ENCODE peak calls at places on chromosomes 12 and 14, in ten cellular contexts. F is prostate gland, L is A673, G is spleen, O is body of pancreas, H is RWPE1, K is HepG2, Q is HL-60, E is gastrocnemius medialis, W is brain microvascular endothelial cell. J is an unnamed sample.

GRCh38 chr14:68840454-68840853 is 47.6 kb upstream of the ZFP36L1 start:
- DNase-seq in O (no peak), Q (no peak), W (no peak), E (no peak), H (no peak), K (no peak), L (no peak), G (no peak), F (no peak), J (no peak)

GRCh38 chr14:91250912-91251311 is 6.4 kb upstream of the GPR68 start:
- DNase-seq in L (peak), F (no peak), O (no peak), K (no peak), H (no peak), E (no peak), Q (no peak), W (no peak), G (no peak), J (no peak)

GRCh38 chr14:70655110-70655826 is 13.6 kb downstream of the TTC9 start:
- DNase-seq in L (peak), W (no peak), G (peak), E (no peak), K (no peak), F (no peak), Q (peak), O (no peak), H (no peak), J (no peak)

GRCh38 chr12:10965511-10965910 is 21.2 kb downstream of the TAS2R50 start:
- DNase-seq in Q (no peak), K (no peak), E (no peak), L (no peak), O (no peak), H (no peak), W (no peak), G (no peak), F (no peak), J (no peak)

GRCh38 chr14:79018846-79019245 is 848.7 kb downstream of the NRXN3 start:
- DNase-seq in Q (no peak), L (no peak), O (no peak), W (peak), H (peak), K (no peak), G (no peak), E (no peak), F (no peak), J (no peak)

GRCh38 chr14:90519262-90519920 is 122.6 kb downstream of the CALM1 start:
- DNase-seq in W (no peak), E (no peak), O (no peak), F (no peak), Q (no peak), H (no peak), K (no peak), L (no peak), G (peak), J (no peak)

GRCh38 chr14:64186231-64187129 is 107.7 kb downstream of the ESR2 start:
- DNase-seq in G (no peak), Q (no peak), O (peak), H (no peak), L (peak), E (no peak), F (no peak), W (no peak), K (no peak), J (no peak)

GRCh38 chr14:34081576-34082136 is 130.8 kb upstream of the EGLN3 start:
- DNase-seq in Q (no peak), L (peak), E (peak), G (no peak), F (no peak), K (peak), H (peak), W (peak), O (peak), J (no peak)

GRCh38 chr12:57127710-57128518 is at the start of gene LRP1:
- DNase-seq in O (peak), H (peak), E (peak), F (peak), K (peak), Q (no peak), L (peak), G (peak), W (peak), J (peak)

GRCh38 chr12:58346032-58346632 is 404.8 kb downstream of the ATP23 start:
- DNase-seq in F (no peak), G (no peak), L (peak), H (peak), Q (peak), E (no peak), W (peak), O (no peak), K (peak), J (no peak)

DNA sequence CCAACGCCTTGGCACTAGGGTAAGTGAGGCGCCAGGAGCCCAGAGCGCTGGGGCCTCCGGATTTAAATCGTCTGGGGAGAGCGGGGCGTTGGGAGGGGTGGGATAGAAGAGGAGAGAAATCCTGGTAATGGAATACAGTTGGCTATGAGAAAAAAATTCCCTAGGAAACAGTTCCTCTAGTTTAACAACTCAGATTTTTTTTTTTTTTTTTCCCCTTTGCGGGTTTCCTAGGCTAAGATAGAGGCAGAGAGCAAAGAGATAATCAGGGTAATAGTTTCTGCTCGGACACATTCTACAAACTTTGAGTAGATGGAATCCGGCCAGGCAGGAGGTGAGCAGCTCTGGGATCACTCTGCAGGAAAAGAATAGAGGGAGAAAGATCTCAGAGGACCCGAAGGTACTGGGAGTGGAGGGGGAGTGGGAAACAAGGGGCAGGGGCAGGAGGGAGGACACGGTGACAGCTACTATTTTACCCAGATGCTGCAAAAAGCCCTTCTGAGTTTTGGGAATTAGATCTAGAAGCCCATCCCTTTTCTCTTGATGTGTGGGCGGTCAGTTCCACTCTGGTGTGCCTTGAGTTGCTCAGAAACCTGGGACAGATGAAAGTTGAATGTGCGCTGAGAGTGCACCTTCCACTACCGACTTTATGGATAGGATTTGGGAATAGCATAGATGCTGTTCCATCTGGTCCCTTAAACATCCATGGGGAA is 439 bp downstream of the GPRC5A start:
- DNase-seq in K (no peak), H (no peak), E (no peak), Q (no peak), F (no peak), O (no peak), G (no peak), W (no peak), L (no peak), J (no peak)
- H3K27ac ChIP-seq in K (no peak), H (peak), E (peak), Q (no peak), F (peak), O (peak), G (no peak), W (peak), L (no peak), J (peak)

GRCh38 chr12:67917811-67918210 is 71.4 kb upstream of the IFNG-AS1 start:
- DNase-seq in H (no peak), E (no peak), Q (no peak), F (no peak), G (no peak), O (no peak), L (no peak), K (no peak), W (no peak), J (no peak)

GRCh38 chr12:67918441-67918840 is 70.8 kb upstream of the IFNG-AS1 start:
- DNase-seq in K (no peak), W (no peak), O (no peak), H (no peak), Q (no peak), F (no peak), L (no peak), G (no peak), E (no peak), J (no peak)

GRCh38 chr12:67920432-67920831 is 68.8 kb upstream of the IFNG-AS1 start:
- DNase-seq in G (no peak), O (no peak), K (no peak), Q (no peak), E (no peak), F (no peak), W (no peak), L (no peak), H (peak), J (no peak)

GRCh38 chr12:67919406-67919805 is 69.8 kb upstream of the IFNG-AS1 start:
- DNase-seq in H (peak), O (no peak), F (no peak), W (no peak), E (no peak), G (no peak), Q (no peak), K (no peak), L (no peak), J (no peak)

GRCh38 chr12:67921286-67921685 is 68.0 kb upstream of the IFNG-AS1 start:
- DNase-seq in W (no peak), Q (no peak), L (no peak), O (peak), F (no peak), H (peak), K (no peak), G (no peak), E (no peak), J (no peak)
- TF ChIP-seq CTCF in W (no peak), Q (no peak), L (no peak), O (no peak), F (no peak), H (no peak), K (no peak), G (no peak), E (no peak), J (no peak)

GRCh38 chr14:61537567-61538463 is 157.5 kb upstream of the HIF1A start:
- DNase-seq in Q (no peak), H (peak), W (peak), E (no peak), F (peak), K (peak), L (no peak), G (no peak), O (peak), J (no peak)
- H3K27ac ChIP-seq in Q (no peak), H (peak), W (peak), E (peak), F (peak), K (peak), L (no peak), G (peak), O (peak), J (no peak)

DNA sequence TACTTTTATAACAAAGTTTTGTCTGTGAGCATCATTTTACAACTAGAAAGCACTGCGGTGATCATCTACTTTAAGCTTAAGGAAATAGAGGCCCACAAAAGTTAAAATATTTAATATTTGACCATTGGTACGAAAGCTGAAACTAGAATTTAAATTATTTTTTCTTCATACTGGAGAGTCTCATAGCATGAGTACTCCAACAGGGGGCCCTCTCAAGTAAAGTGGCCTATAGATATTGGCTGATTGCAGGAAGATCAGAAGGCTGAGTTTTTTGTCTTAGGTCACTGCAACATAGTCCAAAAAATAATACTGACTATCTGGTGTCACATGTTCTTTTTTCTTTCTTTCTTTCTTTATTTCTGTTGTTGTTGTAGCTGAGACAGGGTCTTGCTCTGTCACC is 75.3 kb upstream of the ZDHHC17 start:
- DNase-seq in F (no peak), E (no peak), H (no peak), O (no peak), K (no peak), Q (no peak), G (no peak), W (no peak), L (peak), J (no peak)
- TF ChIP-seq CTCF in F (no peak), E (no peak), H (no peak), O (no peak), K (no peak), Q (no peak), G (no peak), W (peak), L (peak), J (no peak)

GRCh38 chr12:115599251-115599811 is 678.2 kb downstream of the MED13L start:
- DNase-seq in O (peak), W (no peak), F (no peak), G (no peak), L (peak), H (no peak), Q (no peak), E (no peak), K (no peak), J (no peak)
- H3K27ac ChIP-seq in O (no peak), W (no peak), F (no peak), G (no peak), L (no peak), H (no peak), Q (no peak), E (peak), K (no peak), J (no peak)

GRCh38 chr12:67391034-67391433 is 121.9 kb downstream of the CAND1 start:
- DNase-seq in L (no peak), Q (no peak), F (no peak), W (no peak), H (no peak), O (no peak), E (no peak), K (no peak), G (no peak), J (no peak)

GRCh38 chr12:67391656-67392055 is 122.5 kb downstream of the CAND1 start:
- DNase-seq in Q (no peak), H (no peak), G (no peak), O (no peak), L (no peak), F (no peak), W (no peak), E (no peak), K (no peak), J (no peak)

DNA sequence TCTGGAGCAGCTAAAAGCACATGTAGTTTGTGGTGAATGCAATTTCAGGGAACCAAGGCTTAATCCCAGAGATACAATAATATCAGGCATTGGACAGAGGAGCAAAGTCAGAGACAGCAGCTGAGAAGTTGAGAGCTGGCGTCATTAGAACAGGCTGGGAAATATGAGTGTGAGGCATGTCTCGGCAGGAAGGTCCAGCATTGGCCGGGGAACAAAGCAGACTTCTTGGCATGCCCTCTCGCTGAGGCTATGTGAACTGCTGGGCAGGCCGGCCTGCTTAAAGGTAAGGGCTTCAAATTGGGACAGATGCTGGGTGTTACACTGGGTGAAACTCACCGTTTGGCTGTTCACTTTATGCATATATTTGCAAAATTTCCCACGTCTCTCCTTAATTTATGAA is 125.4 kb downstream of the CAND1 start:
- DNase-seq in L (no peak), K (no peak), W (peak), O (peak), E (peak), F (peak), G (no peak), H (peak), Q (no peak), J (peak)
- TF ChIP-seq CTCF in L (no peak), K (no peak), W (peak), O (peak), E (peak), F (no peak), G (no peak), H (peak), Q (no peak), J (no peak)

GRCh38 chr12:40240779-40241178 is 16.0 kb downstream of the LRRK2 start:
- DNase-seq in Q (no peak), F (no peak), E (no peak), L (no peak), H (no peak), G (no peak), O (no peak), K (no peak), W (no peak), J (no peak)
- H3K27ac ChIP-seq in Q (no peak), F (no peak), E (no peak), L (no peak), H (no peak), G (no peak), O (no peak), K (no peak), W (no peak), J (no peak)

GRCh38 chr12:19183121-19183838 is 53.7 kb downstream of the PLEKHA5 start:
- DNase-seq in L (no peak), O (no peak), G (no peak), W (no peak), E (no peak), F (no peak), K (no peak), H (no peak), Q (no peak), J (no peak)
- TF ChIP-seq CTCF in L (peak), O (no peak), G (no peak), W (peak), E (no peak), F (no peak), K (no peak), H (no peak), Q (no peak), J (no peak)